ENCODE peak calls at places on chromosomes 4 and X, in six cellular contexts. One of them, this sample, is unnamed. For H3K27me3, the result is how much of the 10 kb centered on the place peaks cover.

GRCh38 chr4:87633239-87633638 is 16.8 kb upstream of the DMP1 start:
- DNase-seq in GM23338: no peak
- DNase-seq in breast epithelium: no peak
- DNase-seq in SK-N-SH: peak
- DNase-seq in HCT116: no peak
- DNase-seq in sigmoid colon: no peak
- DNase-seq in this sample: no peak

GRCh38 chr4:168536448-168536847 is 39.6 kb downstream of the PALLD start:
- DNase-seq in GM23338: no peak
- DNase-seq in breast epithelium: no peak
- DNase-seq in SK-N-SH: no peak
- DNase-seq in HCT116: peak
- DNase-seq in sigmoid colon: no peak
- DNase-seq in this sample: no peak

GRCh38 chr4:123953556-123953955 is 557.0 kb downstream of the SPRY1 start:
- DNase-seq in GM23338: no peak
- DNase-seq in breast epithelium: no peak
- DNase-seq in SK-N-SH: no peak
- DNase-seq in HCT116: no peak
- DNase-seq in sigmoid colon: no peak
- DNase-seq in this sample: no peak

GRCh38 chr4:181202249-181202648 is 1041.0 kb upstream of the TENM3 start:
- DNase-seq in GM23338: no peak
- DNase-seq in breast epithelium: no peak
- DNase-seq in SK-N-SH: no peak
- DNase-seq in HCT116: no peak
- DNase-seq in sigmoid colon: no peak
- DNase-seq in this sample: no peak

GRCh38 chrX:121405826-121406225 is 358.4 kb downstream of the GLUD2 start:
- DNase-seq in GM23338: peak
- DNase-seq in breast epithelium: no peak
- DNase-seq in SK-N-SH: no peak
- DNase-seq in HCT116: no peak
- DNase-seq in sigmoid colon: no peak
- DNase-seq in this sample: no peak

GRCh38 chrX:15679246-15679645 is 14.6 kb upstream of the CLTRN start:
- DNase-seq in GM23338: no peak
- DNase-seq in breast epithelium: no peak
- DNase-seq in SK-N-SH: no peak
- DNase-seq in HCT116: no peak
- DNase-seq in sigmoid colon: no peak
- DNase-seq in this sample: no peak

GRCh38 chr4:136939781-136940180 is 592.5 kb downstream of the PCDH18 start:
- DNase-seq in GM23338: no peak
- DNase-seq in breast epithelium: no peak
- DNase-seq in SK-N-SH: no peak
- DNase-seq in HCT116: no peak
- DNase-seq in sigmoid colon: no peak
- DNase-seq in this sample: no peak

GRCh38 chr4:137370699-137371098 is 161.6 kb downstream of the PCDH18 start:
- DNase-seq in GM23338: no peak
- DNase-seq in breast epithelium: no peak
- DNase-seq in SK-N-SH: no peak
- DNase-seq in HCT116: no peak
- DNase-seq in sigmoid colon: no peak
- DNase-seq in this sample: no peak

DNA sequence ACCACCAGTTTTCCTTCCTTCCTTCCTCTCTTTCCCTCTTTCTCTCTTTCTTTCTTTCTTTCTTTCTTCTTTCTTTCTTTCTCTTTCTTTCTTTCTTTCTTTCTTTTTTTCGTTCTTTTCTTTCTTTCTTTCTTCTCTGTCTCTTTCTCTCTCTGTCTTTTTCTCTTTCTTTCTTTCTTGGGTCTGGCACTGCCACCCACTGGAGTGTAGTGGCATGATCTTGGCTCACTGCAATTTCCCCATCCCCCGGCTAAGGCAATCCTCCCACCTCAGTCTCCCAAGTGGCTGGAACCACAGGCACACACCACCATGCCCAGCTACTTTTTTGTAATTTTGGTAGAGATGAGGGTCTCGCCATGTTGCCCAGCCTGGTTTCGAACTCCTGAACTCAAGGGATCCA is 51.6 kb upstream of the NHS start:
- DNase-seq in GM23338: no peak
- DNase-seq in breast epithelium: no peak
- DNase-seq in SK-N-SH: no peak
- DNase-seq in HCT116: no peak
- DNase-seq in sigmoid colon: no peak
- DNase-seq in this sample: no peak
- H3K27me3 ChIP-seq in GM23338: under half
- H3K27me3 ChIP-seq in breast epithelium: under half
- H3K27me3 ChIP-seq in SK-N-SH: under half
- H3K27me3 ChIP-seq in HCT116: under half
- H3K27me3 ChIP-seq in sigmoid colon: under half
- H3K27me3 ChIP-seq in this sample: under half

GRCh38 chrX:153600921-153601320 is 2.0 kb upstream of the CCNQ start:
- DNase-seq in GM23338: no peak
- DNase-seq in breast epithelium: no peak
- DNase-seq in SK-N-SH: no peak
- DNase-seq in HCT116: no peak
- DNase-seq in sigmoid colon: no peak
- DNase-seq in this sample: no peak

GRCh38 chrX:153600032-153600373 is 1.1 kb upstream of the CCNQ start:
- DNase-seq in GM23338: peak
- DNase-seq in breast epithelium: no peak
- DNase-seq in SK-N-SH: no peak
- DNase-seq in HCT116: no peak
- DNase-seq in sigmoid colon: no peak
- DNase-seq in this sample: no peak

GRCh38 chrX:153602621-153603020 is 3.7 kb upstream of the CCNQ start:
- DNase-seq in GM23338: no peak
- DNase-seq in breast epithelium: no peak
- DNase-seq in SK-N-SH: no peak
- DNase-seq in HCT116: no peak
- DNase-seq in sigmoid colon: no peak
- DNase-seq in this sample: no peak

GRCh38 chrX:153603131-153603656 is 4.3 kb upstream of the CCNQ start:
- DNase-seq in GM23338: no peak
- DNase-seq in breast epithelium: no peak
- DNase-seq in SK-N-SH: no peak
- DNase-seq in HCT116: no peak
- DNase-seq in sigmoid colon: no peak
- DNase-seq in this sample: no peak

GRCh38 chrX:153601511-153602110 is 2.7 kb upstream of the CCNQ start:
- DNase-seq in GM23338: no peak
- DNase-seq in breast epithelium: no peak
- DNase-seq in SK-N-SH: no peak
- DNase-seq in HCT116: no peak
- DNase-seq in sigmoid colon: no peak
- DNase-seq in this sample: no peak
- TF ChIP-seq POLR2AphosphoS5 in GM23338: no peak
- TF ChIP-seq POLR2AphosphoS5 in breast epithelium: no peak
- TF ChIP-seq POLR2AphosphoS5 in SK-N-SH: no peak
- TF ChIP-seq POLR2AphosphoS5 in HCT116: no peak
- TF ChIP-seq POLR2AphosphoS5 in sigmoid colon: no peak
- TF ChIP-seq POLR2AphosphoS5 in this sample: no peak

DNA sequence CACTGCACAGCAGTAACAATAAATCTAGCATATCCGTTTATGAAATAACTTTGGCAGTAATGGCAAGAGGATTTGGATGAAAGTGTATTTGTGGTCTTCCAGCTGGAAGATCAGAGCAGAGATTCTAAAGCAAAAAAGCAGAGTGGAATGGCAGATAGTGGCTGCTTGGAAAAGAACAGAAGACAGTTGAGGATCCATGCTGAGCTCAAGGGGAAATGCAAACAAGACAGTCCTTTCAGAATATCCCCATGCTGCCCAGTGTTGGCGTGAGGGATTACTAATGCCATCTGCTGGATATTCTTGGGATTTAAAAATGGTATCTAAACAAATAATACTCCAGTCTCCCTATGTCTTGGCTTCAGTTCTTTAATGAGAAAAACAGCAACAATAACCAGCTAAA is 629.1 kb upstream of the ATOH1 start:
- DNase-seq in GM23338: peak
- DNase-seq in breast epithelium: no peak
- DNase-seq in SK-N-SH: peak
- DNase-seq in HCT116: peak
- DNase-seq in sigmoid colon: no peak
- DNase-seq in this sample: no peak
- H3K4me3 ChIP-seq in GM23338: no peak
- H3K4me3 ChIP-seq in breast epithelium: no peak
- H3K4me3 ChIP-seq in SK-N-SH: no peak
- H3K4me3 ChIP-seq in HCT116: no peak
- H3K4me3 ChIP-seq in sigmoid colon: no peak
- H3K4me3 ChIP-seq in this sample: no peak

GRCh38 chr4:92304073-92304472 is 307 bp downstream of the GRID2 start:
- DNase-seq in GM23338: peak
- DNase-seq in breast epithelium: no peak
- DNase-seq in SK-N-SH: peak
- DNase-seq in HCT116: no peak
- DNase-seq in sigmoid colon: no peak
- DNase-seq in this sample: no peak
- H3K27me3 ChIP-seq in GM23338: under half
- H3K27me3 ChIP-seq in breast epithelium: under half
- H3K27me3 ChIP-seq in SK-N-SH: under half
- H3K27me3 ChIP-seq in HCT116: under half
- H3K27me3 ChIP-seq in sigmoid colon: half or more
- H3K27me3 ChIP-seq in this sample: under half

GRCh38 chr4:143384381-143384994 is 47.8 kb downstream of the GAB1 start:
- DNase-seq in GM23338: no peak
- DNase-seq in breast epithelium: no peak
- DNase-seq in SK-N-SH: no peak
- DNase-seq in HCT116: no peak
- DNase-seq in sigmoid colon: no peak
- DNase-seq in this sample: no peak

GRCh38 chr4:143377635-143378099 is 41.0 kb downstream of the GAB1 start:
- DNase-seq in GM23338: no peak
- DNase-seq in breast epithelium: no peak
- DNase-seq in SK-N-SH: no peak
- DNase-seq in HCT116: no peak
- DNase-seq in sigmoid colon: no peak
- DNase-seq in this sample: no peak

GRCh38 chr4:143382539-143382938 is 45.9 kb downstream of the GAB1 start:
- DNase-seq in GM23338: no peak
- DNase-seq in breast epithelium: no peak
- DNase-seq in SK-N-SH: no peak
- DNase-seq in HCT116: no peak
- DNase-seq in sigmoid colon: no peak
- DNase-seq in this sample: no peak

GRCh38 chr4:143381171-143382118 is 44.8 kb downstream of the GAB1 start:
- DNase-seq in GM23338: peak
- DNase-seq in breast epithelium: peak
- DNase-seq in SK-N-SH: peak
- DNase-seq in HCT116: no peak
- DNase-seq in sigmoid colon: peak
- DNase-seq in this sample: peak

DNA sequence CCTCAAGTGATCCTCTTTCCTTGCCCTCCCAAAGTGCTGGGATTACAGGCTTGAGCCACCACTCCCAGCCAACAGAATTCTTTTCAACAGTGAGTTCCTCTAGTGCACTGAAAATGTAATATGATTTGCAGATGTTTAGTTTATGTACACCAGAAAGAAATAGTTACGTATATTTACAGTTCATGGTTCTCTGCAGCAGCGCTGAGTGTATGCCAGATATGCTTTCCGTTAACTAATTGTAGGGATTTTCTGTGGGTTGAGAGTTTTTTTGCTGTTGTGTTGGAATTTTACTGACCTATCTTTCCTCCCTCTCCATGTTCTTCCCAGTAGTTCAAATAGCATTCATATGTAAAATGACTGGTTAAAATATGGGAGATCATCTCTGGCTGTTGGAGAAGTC is 44.0 kb downstream of the GAB1 start:
- DNase-seq in GM23338: no peak
- DNase-seq in breast epithelium: no peak
- DNase-seq in SK-N-SH: no peak
- DNase-seq in HCT116: no peak
- DNase-seq in sigmoid colon: no peak
- DNase-seq in this sample: no peak
- TF ChIP-seq POLR2AphosphoS5 in GM23338: no peak
- TF ChIP-seq POLR2AphosphoS5 in breast epithelium: no peak
- TF ChIP-seq POLR2AphosphoS5 in SK-N-SH: no peak
- TF ChIP-seq POLR2AphosphoS5 in HCT116: no peak
- TF ChIP-seq POLR2AphosphoS5 in sigmoid colon: no peak
- TF ChIP-seq POLR2AphosphoS5 in this sample: no peak

GRCh38 chrX:148784859-148785655 is 284.6 kb downstream of the AFF2 start:
- DNase-seq in GM23338: peak
- DNase-seq in breast epithelium: no peak
- DNase-seq in SK-N-SH: no peak
- DNase-seq in HCT116: no peak
- DNase-seq in sigmoid colon: no peak
- DNase-seq in this sample: no peak

GRCh38 chrX:148784137-148784536 is 283.7 kb downstream of the AFF2 start:
- DNase-seq in GM23338: no peak
- DNase-seq in breast epithelium: no peak
- DNase-seq in SK-N-SH: no peak
- DNase-seq in HCT116: no peak
- DNase-seq in sigmoid colon: no peak
- DNase-seq in this sample: no peak
- H3K4me3 ChIP-seq in GM23338: no peak
- H3K4me3 ChIP-seq in breast epithelium: no peak
- H3K4me3 ChIP-seq in SK-N-SH: no peak
- H3K4me3 ChIP-seq in HCT116: no peak
- H3K4me3 ChIP-seq in sigmoid colon: no peak
- H3K4me3 ChIP-seq in this sample: no peak

DNA sequence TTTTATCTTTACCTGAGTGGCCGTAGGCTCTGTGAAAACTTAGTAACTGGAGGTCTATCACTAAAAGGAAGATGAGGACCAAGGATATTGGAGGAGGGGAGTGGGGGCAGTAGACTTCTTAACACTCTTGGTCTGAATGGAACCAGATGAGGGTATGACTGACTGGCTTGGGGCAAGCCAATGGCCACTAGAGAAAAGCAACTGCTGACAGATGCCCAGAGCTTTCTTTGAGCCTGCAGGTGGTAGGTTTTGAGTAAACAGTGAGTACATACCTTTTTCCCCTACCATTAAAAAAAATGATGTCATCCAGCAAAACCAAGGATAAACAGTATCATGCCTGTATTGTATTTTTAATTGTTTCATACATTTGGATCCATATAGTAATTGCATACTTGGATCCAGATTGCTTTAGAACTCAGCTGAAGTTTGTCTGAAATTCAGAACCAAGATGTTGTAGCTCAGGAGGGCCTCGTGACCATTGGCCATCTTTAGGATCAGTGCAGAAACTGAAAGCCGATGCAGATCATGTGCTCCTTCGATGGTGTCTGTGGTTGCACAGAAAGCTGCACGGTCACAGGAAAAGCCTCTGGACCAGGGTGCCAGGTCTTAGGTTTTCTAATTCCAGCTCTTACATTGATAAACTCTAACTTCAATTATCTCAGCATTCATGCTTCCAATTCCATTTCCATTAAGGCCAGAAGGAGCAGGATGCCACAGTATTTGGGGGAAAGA is 131.0 kb downstream of the PDGFRA start:
- DNase-seq in GM23338: no peak
- DNase-seq in breast epithelium: no peak
- DNase-seq in SK-N-SH: no peak
- DNase-seq in HCT116: no peak
- DNase-seq in sigmoid colon: no peak
- DNase-seq in this sample: no peak
- H3K27me3 ChIP-seq in GM23338: under half
- H3K27me3 ChIP-seq in breast epithelium: under half
- H3K27me3 ChIP-seq in SK-N-SH: under half
- H3K27me3 ChIP-seq in HCT116: under half
- H3K27me3 ChIP-seq in sigmoid colon: under half
- H3K27me3 ChIP-seq in this sample: under half